ENCODE peak calls at places on chromosome 21, in eight cellular contexts. L is tibial nerve, A is ascending aorta, W is Caco-2, P is suprapubic skin, K is NT2/D1, N is OCI-LY7, Q is Peyer's patch. D is an unnamed sample.

GRCh38 chr21:26026113-26026512 is 144.5 kb downstream of the APP start:
- DNase-seq in L (no peak), A (no peak), W (no peak), P (no peak), K (no peak), N (no peak), Q (no peak), D (no peak)

GRCh38 chr21:45747233-45747766 is 103.8 kb downstream of the PCBP3 start:
- DNase-seq in L (no peak), A (no peak), W (no peak), P (peak; percentile 37), K (no peak), N (no peak), Q (no peak), D (no peak)

GRCh38 chr21:40331804-40332203 is 464.6 kb downstream of the PCP4 start:
- DNase-seq in L (no peak), A (no peak), W (no peak), P (no peak), K (no peak), N (no peak), Q (no peak), D (no peak)

GRCh38 chr21:28099296-28099695 is 893.4 kb downstream of the LTN1 start:
- DNase-seq in L (no peak), A (no peak), W (no peak), P (no peak), K (no peak), N (no peak), Q (peak; percentile 48), D (no peak)

GRCh38 chr21:46221664-46222435 is 6.7 kb downstream of the LSS start:
- DNase-seq in L (no peak), A (no peak), W (no peak), P (peak; percentile 40), K (no peak), N (no peak), Q (no peak), D (peak; percentile 5)

GRCh38 chr21:44958471-44959191 is 18.8 kb downstream of the SLX9 start:
- DNase-seq in L (peak; percentile 82), A (no peak), W (no peak), P (peak; percentile 88), K (no peak), N (no peak), Q (peak; percentile 67), D (no peak)

GRCh38 chr21:26115899-26116298 is 54.7 kb downstream of the APP start:
- DNase-seq in L (no peak), A (no peak), W (no peak), P (no peak), K (no peak), N (no peak), Q (no peak), D (no peak)

GRCh38 chr21:46295996-46296752 is 10.0 kb downstream of the YBEY start:
- DNase-seq in L (peak; percentile 86), A (no peak), W (no peak), P (peak; percentile 91), K (no peak), N (peak; percentile 71), Q (peak; percentile 83), D (no peak)

GRCh38 chr21:21085206-21085605 is 87.0 kb downstream of the NCAM2 start:
- DNase-seq in L (no peak), A (no peak), W (no peak), P (no peak), K (no peak), N (no peak), Q (no peak), D (no peak)

GRCh38 chr21:45074818-45075605 is 632 bp downstream of the ADARB1 start:
- DNase-seq in L (no peak), A (no peak), W (peak; percentile 72), P (no peak), K (no peak), N (no peak), Q (peak; percentile 50), D (peak; percentile 64)

GRCh38 chr21:46100426-46100825 is 2.5 kb downstream of the COL6A2 start:
- DNase-seq in L (peak; percentile 4), A (peak; percentile 3), W (no peak), P (peak; percentile 70), K (no peak), N (no peak), Q (no peak), D (no peak)

GRCh38 chr21:44441581-44442265 is 13.6 kb upstream of the LRRC3 start:
- DNase-seq in L (no peak), A (no peak), W (no peak), P (peak; percentile 47), K (no peak), N (no peak), Q (no peak), D (no peak)

GRCh38 chr21:26776320-26777021 is 68.7 kb downstream of the ADAMTS1 start:
- DNase-seq in L (no peak), A (no peak), W (no peak), P (no peak), K (no peak), N (no peak), Q (no peak), D (no peak)

GRCh38 chr21:36697473-36698159 is 1.3 kb upstream of the SIM2 start:
- DNase-seq in L (no peak), A (no peak), W (no peak), P (no peak), K (no peak), N (no peak), Q (no peak), D (no peak)

GRCh38 chr21:36696640-36697472 is 2.1 kb upstream of the SIM2 start:
- DNase-seq in L (no peak), A (no peak), W (no peak), P (no peak), K (no peak), N (no peak), Q (no peak), D (no peak)

GRCh38 chr21:36695283-36695634 is 3.7 kb upstream of the SIM2 start:
- DNase-seq in L (no peak), A (no peak), W (no peak), P (no peak), K (no peak), N (no peak), Q (no peak), D (no peak)

GRCh38 chr21:36695671-36696389 is 3.1 kb upstream of the SIM2 start:
- DNase-seq in L (no peak), A (no peak), W (no peak), P (no peak), K (no peak), N (no peak), Q (no peak), D (no peak)

DNA sequence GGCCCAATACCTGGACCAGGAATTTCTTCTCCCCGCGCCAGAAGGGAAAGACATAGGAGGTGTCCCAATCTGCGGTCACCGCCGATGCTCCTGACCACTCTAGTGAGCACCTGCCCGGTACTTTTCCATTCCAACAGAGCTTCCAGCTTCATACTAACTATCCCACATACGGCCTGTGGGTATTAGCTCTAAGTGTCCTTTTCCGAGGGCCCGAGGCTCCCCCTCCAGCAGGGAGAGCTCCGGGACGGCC is 2.6 kb upstream of the SIM2 start:
- DNase-seq in L (no peak), A (no peak), W (no peak), P (no peak), K (no peak), N (no peak), Q (no peak), D (no peak)
- H3K4me1 ChIP-seq in L (no peaks in the 10 kb centered on the region), A (peaks cover 18% of the 10 kb centered on the region), W (no peaks in the 10 kb centered on the region), P (peaks cover 73% of the 10 kb centered on the region), K (peaks cover 48% of the 10 kb centered on the region), N (no peaks in the 10 kb centered on the region), Q (no peaks in the 10 kb centered on the region), D (peaks cover 3% of the 10 kb centered on the region)

GRCh38 chr21:29193907-29194306 is 63.5 kb downstream of the MAP3K7CL start:
- DNase-seq in L (no peak), A (no peak), W (peak; percentile 31), P (no peak), K (no peak), N (no peak), Q (no peak), D (peak; percentile 14)

GRCh38 chr21:29196664-29197052 is 66.2 kb downstream of the MAP3K7CL start:
- DNase-seq in L (no peak), A (no peak), W (no peak), P (no peak), K (no peak), N (no peak), Q (no peak), D (no peak)

GRCh38 chr21:29194342-29194741 is 63.9 kb downstream of the MAP3K7CL start:
- DNase-seq in L (no peak), A (no peak), W (peak; percentile 74), P (no peak), K (no peak), N (no peak), Q (no peak), D (peak; percentile 33)

GRCh38 chr21:29194847-29195246 is 64.4 kb downstream of the MAP3K7CL start:
- DNase-seq in L (no peak), A (no peak), W (no peak), P (no peak), K (peak; percentile 48), N (no peak), Q (no peak), D (peak; percentile 3)

GRCh38 chr21:29196021-29196663 is 65.7 kb downstream of the MAP3K7CL start:
- DNase-seq in L (peak; percentile 52), A (no peak), W (peak; percentile 71), P (peak; percentile 78), K (no peak), N (peak; percentile 55), Q (peak; percentile 80), D (peak; percentile 18)
- H3K4me3 ChIP-seq in L (peak overlapping the region; percentile 22), A (peak overlapping the region; percentile 32), W (no peak overlapping the region), P (peak overlapping the region; percentile 12), K (peak overlapping the region; percentile 1), N (no peak overlapping the region), Q (peak overlapping the region; percentile 13), D (no peak overlapping the region)

DNA sequence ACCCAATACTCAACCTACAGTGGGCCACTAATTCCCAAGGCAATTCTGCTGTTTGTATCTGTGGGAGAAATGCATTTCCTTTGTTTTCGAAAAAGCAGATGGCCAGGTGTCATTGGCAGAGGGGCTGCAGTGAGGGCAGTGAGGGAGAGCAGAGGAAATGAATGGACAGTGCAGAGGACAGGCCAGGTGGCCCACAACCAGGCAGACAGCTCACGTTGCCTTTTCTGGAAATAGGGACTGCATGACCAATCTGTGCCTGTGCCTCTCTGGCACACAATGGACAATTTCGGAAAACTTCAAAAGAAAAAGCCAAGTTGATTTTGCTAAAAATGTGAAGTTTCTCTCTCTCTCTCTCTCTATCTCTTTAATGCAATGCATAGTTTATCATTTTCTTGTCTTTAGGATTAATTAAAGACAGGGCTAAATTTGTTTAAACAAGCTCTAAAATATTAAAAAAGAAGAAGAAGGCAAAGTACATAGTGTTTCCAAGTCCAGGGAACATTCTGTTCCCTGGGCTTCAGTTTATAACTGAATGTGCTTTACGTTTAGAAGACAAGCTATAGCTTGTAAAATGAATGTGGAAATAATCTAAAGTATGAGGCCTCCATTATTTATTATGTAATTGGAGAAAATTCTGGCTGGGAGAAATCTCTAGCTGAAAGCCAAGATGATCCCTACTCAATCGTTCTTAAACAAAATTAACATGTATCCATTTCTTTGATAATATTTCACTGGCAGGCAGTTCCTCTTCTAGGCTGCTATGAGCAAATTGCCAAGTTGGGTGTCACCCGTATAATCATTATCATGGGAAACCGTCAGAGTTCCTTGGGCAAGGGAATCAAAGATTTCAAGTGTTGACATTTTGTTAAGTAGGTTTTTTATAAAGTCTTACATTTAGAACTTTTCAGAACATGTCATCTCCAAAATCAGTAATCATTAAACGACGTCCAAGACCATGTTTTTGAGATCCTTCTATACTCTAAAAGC is 52.3 kb upstream of the ETS2 start:
- DNase-seq in L (no peak), A (no peak), W (no peak), P (no peak), K (no peak), N (no peak), Q (no peak), D (no peak)
- H3K4me1 ChIP-seq in L (no peaks in the 10 kb centered on the region), A (peaks cover 20% of the 10 kb centered on the region), W (peaks cover 10% of the 10 kb centered on the region), P (peaks cover 47% of the 10 kb centered on the region), K (peaks cover 3% of the 10 kb centered on the region), N (no peaks in the 10 kb centered on the region), Q (no peaks in the 10 kb centered on the region), D (no peaks in the 10 kb centered on the region)

GRCh38 chr21:42939581-42940413 is 14.4 kb upstream of the ERVH48-1 start:
- DNase-seq in L (peak; percentile 86), A (peak; percentile 34), W (no peak), P (peak; percentile 91), K (no peak), N (no peak), Q (peak; percentile 69), D (no peak)
- H3K4me3 ChIP-seq in L (no peak overlapping the region), A (no peak overlapping the region), W (no peak overlapping the region), P (no peak overlapping the region), K (no peak overlapping the region), N (no peak overlapping the region), Q (no peak overlapping the region), D (no peak overlapping the region)